ENCODE peak calls at places on chromosome 20, in seven cellular contexts. S, Q, I, A, Y, L and M are unnamed samples.

GRCh38 chr20:61311656-61312387 is 59.8 kb downstream of the CDH4 start:
- DNase-seq in A (no peak), I (no peak), Q (no peak), L (no peak), S (no peak), Y (no peak), M (no peak)

GRCh38 chr20:56414842-56415765 is 3.0 kb downstream of the CASS4 start:
- DNase-seq in I (peak; percentile 94), Q (no peak), S (peak; percentile 24), A (no peak), L (no peak), Y (no peak), M (no peak)

GRCh38 chr20:62627901-62628612 is 14.2 kb upstream of the SLCO4A1 start:
- DNase-seq in A (peak; percentile 67), I (peak; percentile 78), S (no peak), Q (no peak), L (no peak), Y (no peak), M (no peak)

GRCh38 chr20:17456226-17456625 is 75.0 kb downstream of the BFSP1 start:
- DNase-seq in A (no peak), S (no peak), I (no peak), L (no peak), Y (no peak), Q (no peak), M (no peak)

GRCh38 chr20:37915434-37915787 is 12.5 kb downstream of the VSTM2L start:
- DNase-seq in S (no peak), A (no peak), L (no peak), Y (no peak), Q (no peak), I (no peak), M (no peak)

GRCh38 chr20:62501801-62502495 is 26.2 kb upstream of the GATA5 start:
- DNase-seq in I (peak; percentile 58), L (no peak), Y (no peak), S (no peak), A (no peak), Q (no peak), M (no peak)

GRCh38 chr20:4082406-4083102 is 67.2 kb upstream of the RNF24 start:
- DNase-seq in Y (no peak), A (peak; percentile 42), L (no peak), S (peak; percentile 23), Q (peak; percentile 87), I (peak; percentile 77), M (no peak)

GRCh38 chr20:2879148-2879547 is 5.9 kb downstream of the PTPRA start:
- DNase-seq in I (peak; percentile 95), L (peak; percentile 66), S (no peak), A (peak; percentile 85), Y (no peak), Q (no peak), M (no peak)

GRCh38 chr20:62178316-62179161 is 4.3 kb upstream of the MTG2 start:
- DNase-seq in A (no peak), Q (no peak), S (no peak), L (no peak), Y (no peak), I (no peak), M (peak; percentile 75)

GRCh38 chr20:38421915-38422314 is 13.2 kb downstream of the SNHG17 start:
- DNase-seq in S (no peak), A (no peak), I (no peak), Y (no peak), L (no peak), Q (no peak), M (no peak)

GRCh38 chr20:34873583-34874093 is 982 bp upstream of the GGT7 start:
- DNase-seq in S (no peak), I (no peak), Q (no peak), A (no peak), L (no peak), Y (no peak), M (no peak)

GRCh38 chr20:41275181-41275793 is 42.2 kb downstream of the ZHX3 start:
- DNase-seq in A (peak; percentile 72), I (peak; percentile 87), Y (no peak), Q (no peak), L (no peak), S (no peak), M (no peak)